ENCODE peak calls at places on chromosomes 11 and 22, in six cellular contexts. X is NCI-H187 treated with DMSO at 0.1 percent for 48 hours; E is occipital lobe; A is adipocyte; W is activated gamma-delta T cell treated with anti-CD3 and anti-CD28 coated beads, Interleukin-2, amount 50 U/mL, for 16 hours; F is GM20000. Q is an unnamed sample.

GRCh38 chr11:10329935-10330334 is 25.1 kb downstream of the ADM start:
- DNase-seq in X (no peak), E (no peak), A (peak; percentile 67), W (no peak), F (no peak), Q (no peak)

GRCh38 chr22:46150615-46151423 is 493 bp downstream of the PPARA start:
- DNase-seq in X (no peak), E (no peak), A (peak; percentile 57), W (peak; percentile 51), F (peak; percentile 85), Q (no peak)

GRCh38 chr11:207213-208176 is at the start of the genes BET1L and RIC8A:
- DNase-seq in X (peak; percentile 82), E (peak; percentile 98), A (peak; percentile 98), W (peak; percentile 94), F (peak; percentile 99), Q (peak; percentile 98)

GRCh38 chr11:126589492-126589803 is 234.0 kb downstream of the ST3GAL4 start:
- DNase-seq in X (no peak), E (no peak), A (no peak), W (no peak), F (no peak), Q (no peak)

GRCh38 chr22:47623056-47623739 is 860.7 kb downstream of the TBC1D22A start:
- DNase-seq in X (no peak), E (no peak), A (no peak), W (no peak), F (no peak), Q (no peak)

GRCh38 chr11:85180528-85180927 is 446.6 kb downstream of the DLG2 start:
- DNase-seq in X (no peak), E (no peak), A (no peak), W (no peak), F (no peak), Q (no peak)

GRCh38 chr22:27581688-27582087 is 219.9 kb downstream of the MN1 start:
- DNase-seq in X (no peak), E (peak; percentile 66), A (peak; percentile 66), W (no peak), F (no peak), Q (peak; percentile 86)

GRCh38 chr11:95308512-95309035 is 77.6 kb upstream of the SESN3 start:
- DNase-seq in X (no peak), E (no peak), A (no peak), W (no peak), F (no peak), Q (no peak)

GRCh38 chr11:6782720-6783119 is at the start of gene OR2AG1:
- DNase-seq in X (no peak), E (no peak), A (no peak), W (no peak), F (no peak), Q (no peak)

GRCh38 chr11:67364783-67365525 is 8.4 kb downstream of the CLCF1 start:
- DNase-seq in X (no peak), E (no peak), A (no peak), W (no peak), F (no peak), Q (no peak)

GRCh38 chr22:38696606-38697005 is 4.1 kb downstream of the JOSD1 start:
- DNase-seq in X (no peak), E (no peak), A (peak; percentile 76), W (no peak), F (no peak), Q (no peak)

GRCh38 chr11:45475135-45475534 is 189.0 kb upstream of the SYT13 start:
- DNase-seq in X (no peak), E (no peak), A (no peak), W (no peak), F (no peak), Q (no peak)

GRCh38 chr11:93468286-93468685 is 74.9 kb downstream of the SMCO4 start:
- DNase-seq in X (no peak), E (no peak), A (no peak), W (no peak), F (no peak), Q (no peak)

GRCh38 chr11:29336727-29337212 is 680.1 kb downstream of the KCNA4 start:
- DNase-seq in X (no peak), E (no peak), A (peak; percentile 64), W (no peak), F (no peak), Q (no peak)

GRCh38 chr22:44382461-44383038 is 69.8 kb upstream of the SHISAL1 start:
- DNase-seq in X (no peak), E (no peak), A (no peak), W (no peak), F (no peak), Q (no peak)

GRCh38 chr11:132410383-132410782 is 1040.0 kb downstream of the NTM start:
- DNase-seq in X (no peak), E (no peak), A (no peak), W (no peak), F (no peak), Q (no peak)

GRCh38 chr11:86440305-86440716 is 65.6 kb downstream of the CCDC81 start:
- DNase-seq in X (no peak), E (no peak), A (peak; percentile 78), W (no peak), F (no peak), Q (no peak)

Q was measured in dorsolateral prefrontal cortex.